ENCODE peak calls at places on chromosomes 1 and 21, in eight cellular contexts. L, E, O, T, X, R, M and C are unnamed samples.

GRCh38 chr1:154479764-154480421 is 22.1 kb upstream of the TDRD10 start:
- DNase-seq in L (peak; percentile 85), E (peak; percentile 87), O (peak; percentile 59), T (peak; percentile 64), X (peak; percentile 84), R (peak; percentile 86), M (peak; percentile 74), C (peak; percentile 71)

GRCh38 chr1:59025201-59025600 is 241.4 kb upstream of the JUN start:
- DNase-seq in L (peak; percentile 77), E (no peak), O (no peak), T (no peak), X (peak; percentile 29), R (no peak), M (no peak), C (no peak)

GRCh38 chr1:205610781-205611473 is 20.9 kb downstream of the ELK4 start:
- DNase-seq in L (no peak), E (no peak), O (no peak), T (no peak), X (no peak), R (no peak), M (no peak), C (no peak)

GRCh38 chr21:35375115-35375514 is 326.0 kb upstream of the RUNX1 start:
- DNase-seq in L (peak; percentile 82), E (no peak), O (no peak), T (no peak), X (no peak), R (no peak), M (no peak), C (no peak)

GRCh38 chr1:63366915-63367217 is 561 bp upstream of the ALG6 start:
- DNase-seq in L (no peak), E (no peak), O (no peak), T (no peak), X (no peak), R (no peak), M (no peak), C (no peak)

GRCh38 chr1:59804301-59804700 is 10.4 kb upstream of the HOOK1 start:
- DNase-seq in L (no peak), E (no peak), O (no peak), T (no peak), X (no peak), R (no peak), M (no peak), C (no peak)

GRCh38 chr1:26156285-26157038 is 2.4 kb upstream of the FAM110D start:
- DNase-seq in L (no peak), E (peak; percentile 84), O (no peak), T (no peak), X (no peak), R (no peak), M (no peak), C (no peak)

GRCh38 chr1:95223110-95223509 is 10.9 kb upstream of the RWDD3 start:
- DNase-seq in L (peak; percentile 70), E (no peak), O (no peak), T (no peak), X (no peak), R (no peak), M (no peak), C (no peak)

GRCh38 chr1:22711591-22712501 is 1.2 kb downstream of the EPHB2 start:
- DNase-seq in L (peak; percentile 39), E (no peak), O (no peak), T (no peak), X (peak; percentile 46), R (peak; percentile 19), M (no peak), C (no peak)

GRCh38 chr21:25813917-25814316 is 79.1 kb downstream of the GABPA start:
- DNase-seq in L (no peak), E (no peak), O (no peak), T (no peak), X (no peak), R (no peak), M (no peak), C (no peak)

GRCh38 chr1:12039141-12039525 is 19.8 kb downstream of the MIIP start:
- DNase-seq in L (no peak), E (no peak), O (no peak), T (no peak), X (no peak), R (no peak), M (no peak), C (no peak)

GRCh38 chr1:56872597-56872996 is 18.0 kb downstream of the C8A start:
- DNase-seq in L (peak; percentile 71), E (no peak), O (no peak), T (no peak), X (no peak), R (no peak), M (no peak), C (no peak)

GRCh38 chr1:182603646-182604127 is 502 bp downstream of the RGS16 start:
- DNase-seq in L (no peak), E (peak; percentile 88), O (no peak), T (peak; percentile 27), X (no peak), R (no peak), M (peak; percentile 71), C (no peak)

GRCh38 chr1:181630838-181631237 is 147.5 kb downstream of the CACNA1E start:
- DNase-seq in L (no peak), E (no peak), O (no peak), T (no peak), X (no peak), R (no peak), M (no peak), C (no peak)

GRCh38 chr1:29237906-29238600 is 1.7 kb downstream of the PTPRU start:
- DNase-seq in L (no peak), E (peak; percentile 93), O (peak; percentile 54), T (no peak), X (peak; percentile 52), R (peak; percentile 12), M (peak; percentile 74), C (peak; percentile 34)

GRCh38 chr1:41795205-41795762 is 123.4 kb downstream of the HIVEP3 start:
- DNase-seq in L (peak; percentile 73), E (no peak), O (no peak), T (no peak), X (peak; percentile 36), R (peak; percentile 19), M (no peak), C (no peak)

GRCh38 chr1:201506092-201506491 is 831 bp downstream of the CSRP1 start:
- DNase-seq in L (no peak), E (no peak), O (no peak), T (no peak), X (no peak), R (no peak), M (no peak), C (no peak)

GRCh38 chr1:201504799-201505504 is 2.0 kb downstream of the CSRP1 start:
- DNase-seq in L (no peak), E (no peak), O (no peak), T (no peak), X (no peak), R (no peak), M (no peak), C (no peak)

GRCh38 chr1:201505505-201505893 is 1.4 kb downstream of the CSRP1 start:
- DNase-seq in L (peak; percentile 76), E (no peak), O (no peak), T (no peak), X (no peak), R (peak; percentile 60), M (no peak), C (no peak)

GRCh38 chr1:201508809-201509208 is 1.9 kb upstream of the CSRP1 start:
- DNase-seq in L (peak; percentile 81), E (no peak), O (no peak), T (no peak), X (no peak), R (no peak), M (no peak), C (no peak)

GRCh38 chr1:201506573-201507567 is at the start of gene CSRP1:
- DNase-seq in L (peak; percentile 87), E (peak; percentile 96), O (peak; percentile 78), T (peak; percentile 65), X (peak; percentile 52), R (peak; percentile 88), M (peak; percentile 90), C (peak; percentile 90)
- TF ChIP-seq POLR2A in L (peak; percentile 99), E (no peak), O (peak; percentile 94), T (peak; percentile 94), X (no peak), R (peak; percentile 92), M (peak; percentile 61), C (peak; percentile 83)

GRCh38 chr1:998051-998821 is 1.7 kb downstream of the HES4 start:
- DNase-seq in L (no peak), E (no peak), O (no peak), T (no peak), X (no peak), R (no peak), M (peak; percentile 64), C (no peak)

GRCh38 chr1:998905-999796 is 746 bp downstream of the HES4 start:
- DNase-seq in L (peak; percentile 41), E (peak; percentile 89), O (no peak), T (no peak), X (peak; percentile 31), R (no peak), M (peak; percentile 75), C (no peak)

GRCh38 chr1:1000357-1001056 is 610 bp upstream of the HES4 start:
- DNase-seq in L (peak; percentile 89), E (peak; percentile 96), O (peak; percentile 71), T (peak; percentile 30), X (peak; percentile 46), R (peak; percentile 95), M (peak; percentile 85), C (peak; percentile 85)

GRCh38 chr1:1001057-1001630 is 1.2 kb upstream of the HES4 start:
- DNase-seq in L (no peak), E (peak; percentile 86), O (no peak), T (no peak), X (no peak), R (no peak), M (peak; percentile 67), C (no peak)

DNA sequence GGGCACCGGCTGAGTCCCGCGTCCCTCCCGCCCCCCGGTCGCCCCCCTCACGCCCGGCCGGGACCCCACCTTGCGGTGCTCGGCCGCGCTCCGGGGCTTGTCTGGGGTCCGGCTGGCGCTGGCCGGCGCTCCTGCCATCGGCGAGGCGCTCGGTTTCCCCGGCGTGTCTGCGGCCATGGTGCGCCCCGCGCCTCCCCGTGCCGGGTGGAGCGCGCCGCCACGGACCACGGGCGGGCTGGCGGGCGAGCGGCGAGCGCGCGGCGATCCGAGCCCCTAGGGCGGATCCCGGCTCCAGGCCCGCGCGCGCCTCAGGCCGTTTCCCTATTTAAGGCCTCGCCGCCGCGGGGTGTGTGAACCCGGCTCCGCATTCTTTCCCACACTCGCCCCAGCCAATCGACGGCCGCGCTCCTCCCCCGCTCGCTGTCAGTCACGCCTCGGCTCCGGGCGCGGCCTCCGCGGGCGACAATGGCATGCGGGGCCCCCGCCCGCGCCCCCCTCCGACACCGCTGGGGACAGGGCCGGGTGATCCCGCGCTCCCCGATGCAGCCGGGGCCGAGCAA is at the start of gene HES4:
- DNase-seq in L (peak; percentile 90), E (peak; percentile 97), O (peak; percentile 91), T (peak; percentile 52), X (peak; percentile 37), R (peak; percentile 92), M (peak; percentile 90), C (peak; percentile 74)
- TF ChIP-seq POLR2A in L (peak; percentile 99), E (no peak), O (peak; percentile 88), T (peak; percentile 21), X (no peak), R (peak; percentile 86), M (peak; percentile 41), C (no peak)

GRCh38 chr1:64966158-64966963 is at the start of gene JAK1:
- DNase-seq in L (peak; percentile 72), E (peak; percentile 96), O (peak; percentile 86), T (peak; percentile 89), X (peak; percentile 84), R (peak; percentile 71), M (peak; percentile 89), C (peak; percentile 86)
- TF ChIP-seq POLR2A in L (peak; percentile 89), E (no peak), O (peak; percentile 94), T (peak; percentile 86), X (peak; percentile 74), R (peak; percentile 81), M (no peak), C (peak; percentile 74)

GRCh38 chr21:38460171-38460742 is 38.0 kb downstream of the ERG start:
- DNase-seq in L (peak; percentile 12), E (no peak), O (peak; percentile 17), T (no peak), X (no peak), R (no peak), M (no peak), C (no peak)
- TF ChIP-seq POLR2A in L (no peak), E (no peak), O (no peak), T (no peak), X (no peak), R (no peak), M (no peak), C (no peak)